ENCODE peak calls at places on chromosomes 2 and 18, in four cellular contexts. B is IMR-90, I is mesenchymal stem cell, K is trophoblast cell. R is an unnamed sample.

GRCh38 chr2:155301221-155301620 is 602.7 kb downstream of the KCNJ3 start:
- DNase-seq in I (no peak), K (no peak), B (no peak), R (no peak)

GRCh38 chr2:240921319-240922233 is 15.4 kb downstream of the CROCC2 start:
- DNase-seq in B (peak), I (peak), K (no peak), R (no peak)

GRCh38 chr2:68857446-68857845 is 13.8 kb downstream of the BMP10 start:
- DNase-seq in I (no peak), B (no peak), K (no peak), R (no peak)

GRCh38 chr2:17303054-17303453 is 215.2 kb downstream of the RAD51AP2 start:
- DNase-seq in B (peak), K (peak), I (peak), R (no peak)

GRCh38 chr2:38600242-38600891 is 2.4 kb downstream of the HNRNPLL start:
- DNase-seq in B (no peak), K (peak), I (peak), R (no peak)

GRCh38 chr18:77478619-77479018 is 229.0 kb downstream of the GALR1 start:
- DNase-seq in B (no peak), I (no peak), K (peak), R (no peak)

GRCh38 chr18:56475250-56475649 is 163.1 kb downstream of the TXNL1 start:
- DNase-seq in I (no peak), B (no peak), K (peak), R (no peak)

GRCh38 chr2:7725132-7725849 is 808.1 kb downstream of the RNF144A start:
- DNase-seq in K (no peak), I (peak), B (peak), R (no peak)

GRCh38 chr2:38685116-38685735 is 19.3 kb downstream of the GALM start:
- DNase-seq in K (peak), I (no peak), B (peak), R (no peak)

GRCh38 chr2:85441859-85442258 is 23.3 kb downstream of the SH2D6 start:
- DNase-seq in K (no peak), B (no peak), I (no peak), R (no peak)

GRCh38 chr2:46580416-46580815 is 101.1 kb downstream of the TMEM247 start:
- DNase-seq in B (no peak), I (no peak), K (no peak), R (no peak)

GRCh38 chr2:207676827-207677354 is 34.5 kb upstream of the CCNYL1 start:
- DNase-seq in K (peak), B (peak), I (peak), R (no peak)

GRCh38 chr2:134327367-134327766 is 73.5 kb downstream of the MGAT5 start:
- DNase-seq in B (peak), K (peak), I (peak), R (no peak)

GRCh38 chr18:76416935-76417334 is 78.1 kb downstream of the ZNF516 start:
- DNase-seq in I (peak), K (no peak), B (peak), R (no peak)

GRCh38 chr2:24945907-24946306 is 25.8 kb downstream of the DNAJC27 start:
- DNase-seq in K (no peak), B (peak), I (no peak), R (no peak)

GRCh38 chr2:216774620-216775019 is 79.3 kb upstream of the IGFBP5 start:
- DNase-seq in K (no peak), I (peak), B (peak), R (no peak)

GRCh38 chr2:97095661-97096060 is 979 bp upstream of the FAHD2B start:
- DNase-seq in K (no peak), B (no peak), I (no peak), R (no peak)

GRCh38 chr2:84449055-84449454 is 10.0 kb downstream of the SUCLG1 start:
- DNase-seq in B (no peak), K (no peak), I (no peak), R (no peak)

GRCh38 chr2:118865106-118865505 is 17.7 kb upstream of the EN1 start:
- DNase-seq in B (peak), I (peak), K (peak), R (no peak)

GRCh38 chr2:46309052-46309953 is 12.1 kb downstream of the EPAS1 start:
- DNase-seq in I (peak), K (peak), B (peak), R (no peak)

GRCh38 chr2:191056218-191056617 is 42.2 kb upstream of the STAT1 start:
- DNase-seq in B (no peak), K (no peak), I (peak), R (no peak)

GRCh38 chr2:70964133-70964532 is 14.3 kb upstream of the ANKRD53 start:
- DNase-seq in B (no peak), I (no peak), K (no peak), R (no peak)

GRCh38 chr2:183927367-183928355 is 670.7 kb upstream of the ZNF804A start:
- DNase-seq in K (peak), I (peak), B (peak), R (no peak)

GRCh38 chr18:75304678-75305557 is 94.3 kb downstream of the TSHZ1 start:
- DNase-seq in K (no peak), B (no peak), I (no peak), R (no peak)

GRCh38 chr2:123839326-123839725 is 185.8 kb upstream of the CNTNAP5 start:
- DNase-seq in B (no peak), I (no peak), K (no peak), R (no peak)

GRCh38 chr2:42092084-42092996 is 44.5 kb downstream of the PKDCC start:
- DNase-seq in I (peak), B (no peak), K (peak), R (no peak)

GRCh38 chr18:45541421-45541820 is 73.9 kb upstream of the SLC14A2 start:
- DNase-seq in I (no peak), K (no peak), B (no peak), R (no peak)

GRCh38 chr2:14554829-14555580 is 77.5 kb upstream of the LRATD1 start:
- DNase-seq in K (peak), B (no peak), I (no peak), R (no peak)

GRCh38 chr2:217429981-217430500 is 570.2 kb upstream of the TNP1 start:
- DNase-seq in I (no peak), B (peak), K (peak), R (no peak)

GRCh38 chr18:62556397-62556796 is 33.6 kb downstream of the ZCCHC2 start:
- DNase-seq in K (no peak), I (no peak), B (no peak), R (no peak)

GRCh38 chr18:49476664-49477411 is 10.2 kb downstream of the C18orf32 start:
- DNase-seq in K (peak), B (peak), I (peak), R (no peak)

GRCh38 chr18:62897153-62897552 is 181.8 kb downstream of the PHLPP1 start:
- DNase-seq in I (peak), B (peak), K (no peak), R (no peak)

GRCh38 chr18:36440614-36441013 is 143.1 kb downstream of the FHOD3 start:
- DNase-seq in I (no peak), K (peak), B (peak), R (no peak)

GRCh38 chr2:19871836-19872235 is 29.9 kb downstream of the TTC32 start:
- DNase-seq in B (no peak), K (no peak), I (no peak), R (no peak)

GRCh38 chr2:83587309-83587708 is 871.8 kb downstream of the SUCLG1 start:
- DNase-seq in K (no peak), B (no peak), I (no peak), R (no peak)

GRCh38 chr18:63736856-63737255 is 34.1 kb downstream of the SERPINB11 start:
- DNase-seq in K (no peak), I (no peak), B (peak), R (no peak)

GRCh38 chr2:239716009-239716408 is 309.1 kb downstream of the NDUFA10 start:
- DNase-seq in B (no peak), K (no peak), I (no peak), R (no peak)

GRCh38 chr2:120439067-120439368 is 93.1 kb downstream of the INHBB start:
- DNase-seq in I (no peak), B (no peak), K (no peak), R (no peak)

GRCh38 chr2:136127356-136127755 is 9.4 kb upstream of the CXCR4 start:
- DNase-seq in B (no peak), I (no peak), K (no peak), R (no peak)

GRCh38 chr2:136128905-136129304 is 11.0 kb upstream of the CXCR4 start:
- DNase-seq in I (no peak), B (no peak), K (peak), R (no peak)

GRCh38 chr2:136125226-136125625 is 7.3 kb upstream of the CXCR4 start:
- DNase-seq in B (no peak), K (no peak), I (no peak), R (no peak)

GRCh38 chr2:136126021-136126420 is 8.1 kb upstream of the CXCR4 start:
- DNase-seq in B (no peak), I (no peak), K (no peak), R (no peak)

GRCh38 chr2:136126527-136126926 is 8.6 kb upstream of the CXCR4 start:
- DNase-seq in B (no peak), I (no peak), K (no peak), R (no peak)
- H2BK120ac ChIP-seq in B (no peak), I (no peak), K (no peak), R (no peak)

GRCh38 chr18:23569299-23570063 is 16.8 kb downstream of the NPC1 start:
- DNase-seq in I (no peak), B (no peak), K (no peak), R (no peak)
- H3K4me2 ChIP-seq in I (no peak), B (no peak), K (no peak), R (no peak)

DNA sequence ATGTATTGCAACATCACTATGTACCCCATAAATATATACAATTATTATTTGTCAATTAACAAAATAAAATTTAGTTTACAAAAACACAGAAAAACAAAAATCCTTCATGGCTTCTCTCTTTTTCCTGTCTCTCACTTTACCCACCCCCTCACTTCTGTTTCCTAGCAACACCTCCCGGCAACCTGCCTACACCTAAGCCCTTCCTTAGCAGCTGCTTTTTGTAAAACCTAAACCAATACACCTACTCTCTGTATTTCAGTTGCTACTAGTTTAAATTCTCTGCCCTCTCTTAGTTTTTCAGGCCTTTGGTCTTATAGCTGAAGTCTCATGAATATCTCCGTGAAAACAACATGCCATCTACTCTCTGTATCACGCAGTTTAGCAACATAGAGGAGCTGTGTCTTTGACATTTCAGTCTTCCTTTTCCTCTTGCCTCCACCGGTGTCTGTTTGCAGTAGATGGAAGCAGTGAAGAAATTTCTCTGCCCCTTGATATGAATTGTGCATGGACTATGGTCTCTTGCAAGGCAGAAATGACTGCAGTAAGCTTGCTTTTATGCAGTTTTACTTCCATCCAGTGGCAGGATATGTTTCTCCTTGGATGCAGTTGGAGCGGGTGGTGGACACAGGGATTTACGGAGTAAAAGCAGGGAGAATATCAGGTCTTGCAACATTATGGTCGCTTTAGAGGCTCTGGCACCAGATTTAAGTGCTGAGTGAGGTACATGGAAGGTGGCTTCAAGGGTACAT is 42.0 kb upstream of the ZDBF2 start:
- DNase-seq in I (no peak), B (no peak), K (no peak), R (no peak)
- H2BK120ac ChIP-seq in I (no peak), B (no peak), K (no peak), R (no peak)

GRCh38 chr2:210302326-210302725 is 12.6 kb downstream of the MYL1 start:
- DNase-seq in K (no peak), I (peak), B (no peak), R (no peak)
- H3K4me2 ChIP-seq in K (no peak), I (peak), B (no peak), R (no peak)

GRCh38 chr2:234979204-234980167 is 27.7 kb downstream of the SH3BP4 start:
- DNase-seq in B (peak), I (peak), K (peak), R (no peak)

GRCh38 chr2:234983011-234983726 is 31.4 kb downstream of the SH3BP4 start:
- DNase-seq in K (peak), I (no peak), B (no peak), R (no peak)

GRCh38 chr2:234981197-234982095 is 29.6 kb downstream of the SH3BP4 start:
- DNase-seq in B (peak), I (peak), K (peak), R (peak)

GRCh38 chr2:234980476-234981187 is 28.8 kb downstream of the SH3BP4 start:
- DNase-seq in I (peak), B (no peak), K (no peak), R (no peak)

DNA sequence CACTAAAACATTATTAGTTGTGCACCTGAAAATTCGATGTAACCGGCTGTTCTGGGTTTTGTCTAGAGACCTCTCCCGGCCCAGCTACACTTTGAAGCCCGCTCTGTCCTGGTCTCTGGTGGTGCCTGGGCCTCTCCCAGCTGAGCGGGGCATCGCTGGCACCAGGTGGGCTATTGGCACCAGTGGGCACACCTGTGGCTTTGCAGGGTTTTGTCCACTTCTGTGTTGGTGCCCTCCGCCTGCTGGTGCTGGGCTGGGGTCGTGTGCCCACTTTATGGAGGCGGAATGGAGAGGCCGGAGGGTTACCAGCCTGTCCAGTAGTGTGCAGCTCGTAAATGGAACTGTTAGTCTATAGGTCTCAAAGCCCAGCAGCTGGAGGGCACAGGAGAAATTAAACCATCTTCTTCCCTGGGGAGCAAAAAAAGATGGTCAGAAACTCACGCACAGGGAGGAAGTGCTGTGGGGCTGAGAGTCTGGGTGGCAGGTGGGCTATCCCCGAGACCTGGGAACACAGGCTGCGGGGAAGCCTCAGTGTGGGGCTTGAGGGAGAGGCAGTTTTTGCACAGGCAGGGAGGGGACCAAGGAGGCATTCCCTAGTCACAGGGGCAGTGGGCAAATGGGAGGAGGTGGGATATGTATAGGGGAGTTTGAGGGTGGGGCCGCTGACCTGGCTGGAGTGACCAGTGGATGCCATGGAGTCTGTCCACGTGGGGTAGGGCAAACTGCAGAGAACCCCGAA is 30.4 kb downstream of the SH3BP4 start:
- DNase-seq in K (no peak), I (no peak), B (no peak), R (no peak)
- H2BK120ac ChIP-seq in K (peak), I (peak), B (peak), R (no peak)

GRCh38 chr2:167719410-167719809 is 528.0 kb downstream of the STK39 start:
- DNase-seq in K (no peak), I (no peak), B (no peak), R (no peak)
- H3K4me2 ChIP-seq in K (no peak), I (no peak), B (no peak), R (no peak)